ENCODE peak calls at places on chromosomes 13 and 19, in seven cellular contexts. N is body of pancreas; S is lung microvascular endothelial cell; P is iris pigment epithelial cell; D is CD8-positive, alpha-beta memory T cell; A is psoas muscle; X is LoVo. Z is an unnamed sample.

GRCh38 chr19:4523306-4524110 is 5.2 kb upstream of the PLIN4 start:
- DNase-seq in N (peak; percentile 42), S (peak; percentile 58), P (no peak), D (no peak), A (peak; percentile 71), X (peak; percentile 22), Z (no peak)

GRCh38 chr13:99656843-99657506 is 155.7 kb downstream of the TM9SF2 start:
- DNase-seq in N (no peak), S (no peak), P (no peak), D (peak; percentile 49), A (no peak), X (no peak), Z (no peak)

GRCh38 chr13:32086366-32086765 is 54.8 kb downstream of the FRY start:
- DNase-seq in N (no peak), S (no peak), P (no peak), D (no peak), A (no peak), X (no peak), Z (peak; percentile 5)

GRCh38 chr13:71922191-71922590 is 55.2 kb upstream of the DACH1 start:
- DNase-seq in N (no peak), S (no peak), P (peak; percentile 12), D (no peak), A (no peak), X (peak; percentile 7), Z (no peak)

GRCh38 chr19:4083677-4084546 is 17.2 kb upstream of the ZBTB7A start:
- DNase-seq in N (peak; percentile 14), S (no peak), P (no peak), D (peak; percentile 64), A (peak; percentile 21), X (no peak), Z (no peak)

GRCh38 chr19:15812059-15812722 is 3.3 kb downstream of the OR10H1 start:
- DNase-seq in N (peak; percentile 11), S (no peak), P (no peak), D (peak; percentile 61), A (no peak), X (no peak), Z (no peak)

GRCh38 chr13:31887311-31887710 is 144.3 kb upstream of the FRY start:
- DNase-seq in N (no peak), S (no peak), P (peak; percentile 80), D (no peak), A (no peak), X (no peak), Z (peak; percentile 19)

GRCh38 chr19:5050905-5051304 is 82.0 kb downstream of the KDM4B start:
- DNase-seq in N (no peak), S (no peak), P (no peak), D (no peak), A (no peak), X (no peak), Z (no peak)